ENCODE peak calls at places on chromosomes 4 and X, in six cellular contexts. Y is AG04450, N is lower lobe of right lung, M is keratinocyte, W is astrocyte, I is lung. V is an unnamed sample.

GRCh38 chr4:55296076-55296475 is 50.0 kb upstream of the SRD5A3 start:
- DNase-seq in Y (no peak), N (no peak), M (no peak), W (no peak), I (no peak), V (peak)

GRCh38 chr4:11426716-11427115 is 2.0 kb downstream of the HS3ST1 start:
- DNase-seq in Y (no peak), N (no peak), M (no peak), W (no peak), I (no peak), V (no peak)

GRCh38 chr4:142341286-142341685 is 504.8 kb downstream of the INPP4B start:
- DNase-seq in Y (no peak), N (no peak), M (no peak), W (no peak), I (no peak), V (no peak)

GRCh38 chr4:84966382-84967291 is at the start of gene WDFY3:
- DNase-seq in Y (peak), N (peak), M (no peak), W (peak), I (peak), V (peak)

GRCh38 chr4:40187386-40187913 is 9.4 kb upstream of the RHOH start:
- DNase-seq in Y (no peak), N (no peak), M (no peak), W (no peak), I (no peak), V (no peak)

GRCh38 chr4:41122775-41123174 is 91.6 kb downstream of the APBB2 start:
- DNase-seq in Y (no peak), N (no peak), M (no peak), W (no peak), I (no peak), V (no peak)

GRCh38 chr4:17762705-17763104 is 18.7 kb downstream of the FAM184B start:
- DNase-seq in Y (peak), N (no peak), M (no peak), W (peak), I (no peak), V (peak)

GRCh38 chr4:22679518-22679897 is 13.2 kb upstream of the GBA3 start:
- DNase-seq in Y (no peak), N (no peak), M (no peak), W (no peak), I (no peak), V (no peak)

GRCh38 chrX:135530097-135530496 is 9.6 kb downstream of the INTS6L start:
- DNase-seq in Y (no peak), N (no peak), M (no peak), W (no peak), I (no peak), V (no peak)

GRCh38 chr4:141306331-141306730 is 85.6 kb downstream of the ZNF330 start:
- DNase-seq in Y (no peak), N (no peak), M (no peak), W (no peak), I (no peak), V (no peak)

GRCh38 chrX:47302396-47302795 is 68.0 kb upstream of the ZNF157 start:
- DNase-seq in Y (no peak), N (no peak), M (no peak), W (no peak), I (no peak), V (no peak)

GRCh38 chrX:13419918-13420317 is 100.1 kb upstream of the ATXN3L start:
- DNase-seq in Y (no peak), N (no peak), M (no peak), W (no peak), I (no peak), V (no peak)

GRCh38 chr4:71296945-71297344 is 41.9 kb upstream of the SLC4A4 start:
- DNase-seq in Y (no peak), N (no peak), M (no peak), W (peak), I (no peak), V (peak)

GRCh38 chrX:115579327-115579726 is 18.4 kb downstream of the PLS3 start:
- DNase-seq in Y (no peak), N (no peak), M (no peak), W (no peak), I (no peak), V (no peak)

GRCh38 chr4:58475097-58475496 is 1364.9 kb upstream of the IGFBP7 start:
- DNase-seq in Y (no peak), N (no peak), M (no peak), W (no peak), I (no peak), V (no peak)

GRCh38 chr4:8580321-8581093 is at the start of gene GPR78:
- DNase-seq in Y (no peak), N (peak), M (no peak), W (peak), I (no peak), V (peak)

GRCh38 chrX:47706575-47706974 is 47.6 kb upstream of the UXT start:
- DNase-seq in Y (no peak), N (no peak), M (no peak), W (peak), I (no peak), V (peak)

GRCh38 chr4:73704314-73705055 is 35.9 kb upstream of the CXCL8 start:
- DNase-seq in Y (peak), N (no peak), M (peak), W (peak), I (peak), V (peak)

GRCh38 chr4:111074523-111075114 is 451.7 kb upstream of the PITX2 start:
- DNase-seq in Y (no peak), N (no peak), M (no peak), W (no peak), I (no peak), V (no peak)

GRCh38 chrX:68822641-68823410 is 6.0 kb upstream of the EFNB1 start:
- DNase-seq in Y (no peak), N (no peak), M (no peak), W (peak), I (no peak), V (peak)

GRCh38 chrX:776529-777230 is 146.1 kb downstream of the SHOX start:
- DNase-seq in Y (no peak), N (no peak), M (no peak), W (no peak), I (no peak), V (no peak)

GRCh38 chrX:34877451-34877850 is 65.1 kb upstream of the FAM47B start:
- DNase-seq in Y (no peak), N (no peak), M (no peak), W (peak), I (no peak), V (peak)

GRCh38 chr4:132910226-132910748 is 238.8 kb upstream of the PCDH10 start:
- DNase-seq in Y (no peak), N (no peak), M (no peak), W (no peak), I (no peak), V (no peak)

GRCh38 chr4:154559141-154559841 is 3.5 kb upstream of the FGB start:
- DNase-seq in Y (no peak), N (no peak), M (no peak), W (peak), I (no peak), V (peak)

GRCh38 chr4:17809667-17810066 is 890 bp downstream of the DCAF16 start:
- DNase-seq in Y (no peak), N (no peak), M (no peak), W (no peak), I (no peak), V (no peak)

GRCh38 chr4:111230265-111230664 is 607.4 kb upstream of the PITX2 start:
- DNase-seq in Y (peak), N (no peak), M (no peak), W (peak), I (no peak), V (peak)

GRCh38 chrX:19774905-19775304 is 112.5 kb downstream of the SH3KBP1 start:
- DNase-seq in Y (no peak), N (no peak), M (no peak), W (no peak), I (no peak), V (no peak)

GRCh38 chr4:42985971-42986370 is 93.5 kb downstream of the GRXCR1 start:
- DNase-seq in Y (no peak), N (no peak), M (no peak), W (no peak), I (no peak), V (no peak)

DNA sequence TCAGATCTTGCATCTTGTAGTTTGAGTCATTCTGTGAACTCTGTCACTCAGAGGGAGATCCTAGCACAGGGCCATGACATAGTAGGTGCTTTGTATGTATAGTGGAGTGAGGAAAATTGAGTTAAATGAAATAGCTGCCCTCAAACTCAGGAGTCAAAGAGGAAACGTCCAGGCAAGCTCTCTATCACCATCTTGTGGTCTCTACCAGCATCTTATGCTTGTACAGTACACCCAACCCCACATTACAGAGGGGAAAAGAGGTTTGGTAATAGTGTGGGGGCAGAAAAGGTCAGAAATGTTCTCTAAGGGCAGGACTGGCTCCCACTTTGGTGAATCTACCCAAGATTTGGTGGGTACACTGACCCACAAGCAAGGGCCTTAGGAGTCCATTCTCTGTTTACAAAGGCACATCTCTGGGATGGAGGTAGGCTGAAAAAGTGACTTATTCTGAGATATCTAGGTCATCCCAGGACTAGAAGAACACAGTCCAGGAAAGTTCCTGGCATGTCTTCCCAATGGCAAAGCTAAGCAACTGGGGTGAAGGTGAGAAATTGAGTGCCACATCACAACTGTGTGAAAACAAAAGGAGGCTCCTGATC is 131.8 kb downstream of the OR13H1 start:
- DNase-seq in Y (no peak), N (no peak), M (no peak), W (no peak), I (no peak), V (no peak)
- TF ChIP-seq CTCF in Y (peak), N (no peak), M (peak), W (peak), I (no peak), V (peak)

GRCh38 chr4:94452476-94453300 is 946 bp downstream of the PDLIM5 start:
- DNase-seq in Y (peak), N (peak), M (no peak), W (peak), I (peak), V (peak)

GRCh38 chr4:94454405-94454804 is 2.7 kb downstream of the PDLIM5 start:
- DNase-seq in Y (no peak), N (no peak), M (no peak), W (no peak), I (no peak), V (no peak)

GRCh38 chr4:94451669-94452475 is at the start of gene PDLIM5:
- DNase-seq in Y (peak), N (peak), M (no peak), W (peak), I (peak), V (peak)

GRCh38 chr4:94455081-94455480 is 3.3 kb downstream of the PDLIM5 start:
- DNase-seq in Y (peak), N (peak), M (no peak), W (peak), I (no peak), V (peak)

GRCh38 chr4:94453534-94453963 is 1.8 kb downstream of the PDLIM5 start:
- DNase-seq in Y (no peak), N (no peak), M (no peak), W (no peak), I (no peak), V (no peak)
- H3K4me3 ChIP-seq in Y (peak), N (peak), M (peak), W (peak), I (no peak), V (peak)

GRCh38 chr4:83247415-83248357 is 36.9 kb downstream of the COQ2 start:
- DNase-seq in Y (no peak), N (no peak), M (no peak), W (no peak), I (no peak), V (no peak)

GRCh38 chr4:83252782-83253405 is 31.7 kb downstream of the COQ2 start:
- DNase-seq in Y (no peak), N (peak), M (peak), W (peak), I (peak), V (peak)

GRCh38 chr4:83248486-83248885 is 36.1 kb downstream of the COQ2 start:
- DNase-seq in Y (no peak), N (no peak), M (no peak), W (no peak), I (no peak), V (no peak)

GRCh38 chr4:83251074-83251835 is 33.3 kb downstream of the COQ2 start:
- DNase-seq in Y (no peak), N (no peak), M (no peak), W (no peak), I (no peak), V (peak)

DNA sequence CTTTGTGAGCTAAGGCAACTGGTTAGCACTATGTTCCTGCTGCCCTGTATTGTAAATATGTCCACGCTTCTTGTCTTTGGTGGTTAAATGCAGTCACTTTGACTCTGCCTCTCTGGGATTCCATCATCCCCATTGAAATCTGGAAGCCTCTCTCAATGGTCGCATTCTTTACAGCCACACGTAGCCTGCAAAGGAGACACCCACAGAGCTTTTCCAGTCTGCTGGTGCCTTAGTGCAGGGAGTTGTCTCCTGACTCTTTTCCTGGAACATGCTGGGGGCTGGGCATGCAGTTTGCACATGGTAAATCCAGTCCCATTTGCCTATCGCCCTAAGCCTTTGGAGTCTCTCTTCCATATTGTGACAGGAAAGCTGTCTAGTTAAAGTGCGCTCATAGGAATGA is 33.9 kb downstream of the COQ2 start:
- DNase-seq in Y (no peak), N (no peak), M (no peak), W (no peak), I (no peak), V (peak)
- TF ChIP-seq CTCF in Y (no peak), N (no peak), M (no peak), W (no peak), I (no peak), V (no peak)

DNA sequence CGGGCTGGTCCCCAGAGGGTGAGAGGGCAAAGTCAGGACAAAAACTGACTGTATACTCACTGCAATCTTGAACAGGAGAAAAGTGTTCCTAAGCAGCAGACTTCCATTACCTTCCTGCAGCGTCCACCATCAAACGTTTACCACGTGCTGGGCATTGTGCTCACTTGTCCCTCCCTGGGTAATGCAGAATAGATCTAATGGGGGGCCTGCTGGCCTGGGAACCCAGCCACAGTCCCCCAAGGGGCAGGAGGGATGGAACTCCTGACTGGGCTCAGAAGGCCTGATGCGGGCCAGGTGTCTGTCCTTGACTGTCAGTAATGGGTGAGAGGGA is 37.6 kb upstream of the FAM156A start:
- DNase-seq in Y (no peak), N (no peak), M (no peak), W (no peak), I (no peak), V (no peak)
- H3K4me3 ChIP-seq in Y (peak), N (peak), M (peak), W (peak), I (no peak), V (peak)

GRCh38 chrX:27619975-27620374 is 29.8 kb downstream of the DCAF8L2 start:
- DNase-seq in Y (no peak), N (no peak), M (no peak), W (no peak), I (no peak), V (no peak)
- TF ChIP-seq CTCF in Y (peak), N (no peak), M (peak), W (peak), I (no peak), V (peak)

DNA sequence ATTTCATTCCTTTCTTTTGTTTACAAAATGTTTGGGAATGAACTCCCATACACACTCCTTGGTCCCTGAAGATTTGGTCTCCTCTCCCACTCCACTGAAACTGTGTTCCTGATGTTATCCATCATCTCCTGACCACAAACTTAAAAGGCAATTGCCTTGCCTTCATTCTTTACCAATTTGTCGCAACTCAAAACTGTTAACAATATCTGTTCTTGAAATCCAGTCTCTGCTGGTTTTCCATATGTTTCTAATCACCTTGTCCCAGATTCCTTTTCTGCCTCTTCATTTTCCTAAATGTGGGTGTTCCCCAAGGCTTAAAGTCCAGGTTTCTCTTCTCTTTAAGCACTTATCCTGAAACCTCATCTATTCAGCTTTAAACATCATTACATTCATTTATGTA is 262.3 kb upstream of the TTC29 start:
- DNase-seq in Y (no peak), N (no peak), M (no peak), W (peak), I (no peak), V (peak)
- H3K4me3 ChIP-seq in Y (no peak), N (no peak), M (no peak), W (no peak), I (no peak), V (no peak)

GRCh38 chrX:15127010-15127409 is 142.9 kb downstream of the ASB9 start:
- DNase-seq in Y (no peak), N (no peak), M (no peak), W (no peak), I (no peak), V (no peak)
- TF ChIP-seq CTCF in Y (peak), N (no peak), M (peak), W (no peak), I (no peak), V (no peak)

GRCh38 chr4:138409670-138410069 is 167.5 kb upstream of the SLC7A11 start:
- DNase-seq in Y (no peak), N (no peak), M (no peak), W (no peak), I (no peak), V (no peak)

GRCh38 chr4:138413273-138413672 is 171.1 kb upstream of the SLC7A11 start:
- DNase-seq in Y (no peak), N (no peak), M (no peak), W (no peak), I (no peak), V (no peak)

GRCh38 chr4:138410266-138410665 is 168.1 kb upstream of the SLC7A11 start:
- DNase-seq in Y (no peak), N (no peak), M (no peak), W (no peak), I (no peak), V (no peak)

GRCh38 chr4:138412847-138413246 is 170.7 kb upstream of the SLC7A11 start:
- DNase-seq in Y (no peak), N (no peak), M (no peak), W (no peak), I (no peak), V (no peak)

GRCh38 chr4:138414202-138414601 is 172.1 kb upstream of the SLC7A11 start:
- DNase-seq in Y (no peak), N (no peak), M (no peak), W (no peak), I (no peak), V (peak)
- H3K4me3 ChIP-seq in Y (no peak), N (no peak), M (no peak), W (no peak), I (no peak), V (no peak)

V was measured in AG10803.